ENCODE peak calls at places on chromosomes 11 and 22, in four cellular contexts. One of them, this sample, is unnamed.

GRCh38 chr11:1303973-1304372 is 5.5 kb downstream of the TOLLIP start:
- DNase-seq in pancreas: peak; percentile 56
- DNase-seq in sigmoid colon: peak; percentile 82
- DNase-seq in GM12878: no peak
- DNase-seq in this sample: peak; percentile 17

GRCh38 chr11:111538407-111539114 is 2.0 kb upstream of the LAYN start:
- DNase-seq in sigmoid colon: no peak
- DNase-seq in pancreas: no peak
- DNase-seq in GM12878: no peak
- DNase-seq in this sample: no peak

GRCh38 chr22:34430386-34430785 is 510.1 kb upstream of the LARGE1 start:
- DNase-seq in GM12878: no peak
- DNase-seq in pancreas: no peak
- DNase-seq in sigmoid colon: no peak
- DNase-seq in this sample: no peak

GRCh38 chr11:108824601-108825000 is 159.7 kb downstream of the DDX10 start:
- DNase-seq in GM12878: no peak
- DNase-seq in sigmoid colon: no peak
- DNase-seq in pancreas: no peak
- DNase-seq in this sample: no peak

GRCh38 chr11:2387266-2387982 is 10.3 kb downstream of the CD81 start:
- DNase-seq in GM12878: no peak
- DNase-seq in pancreas: no peak
- DNase-seq in sigmoid colon: no peak
- DNase-seq in this sample: no peak

GRCh38 chr11:111602865-111603632 is 800 bp downstream of the SIK2 start:
- DNase-seq in GM12878: no peak
- DNase-seq in pancreas: no peak
- DNase-seq in sigmoid colon: peak; percentile 80
- DNase-seq in this sample: peak; percentile 50

GRCh38 chr11:75244052-75244814 is 3.7 kb downstream of the TPBGL start:
- DNase-seq in pancreas: no peak
- DNase-seq in GM12878: no peak
- DNase-seq in sigmoid colon: no peak
- DNase-seq in this sample: no peak

GRCh38 chr11:111836766-111837165 is 34.6 kb downstream of the ALG9 start:
- DNase-seq in pancreas: no peak
- DNase-seq in GM12878: peak; percentile 46
- DNase-seq in sigmoid colon: no peak
- DNase-seq in this sample: no peak

GRCh38 chr22:34776827-34777226 is 289.1 kb upstream of the ISX start:
- DNase-seq in pancreas: no peak
- DNase-seq in GM12878: no peak
- DNase-seq in sigmoid colon: no peak
- DNase-seq in this sample: no peak

GRCh38 chr11:79428406-79428805 is 12.4 kb downstream of the TENM4 start:
- DNase-seq in sigmoid colon: no peak
- DNase-seq in GM12878: no peak
- DNase-seq in pancreas: no peak
- DNase-seq in this sample: no peak

GRCh38 chr11:78557236-78557635 is 17.4 kb downstream of the NARS2 start:
- DNase-seq in sigmoid colon: no peak
- DNase-seq in GM12878: no peak
- DNase-seq in pancreas: no peak
- DNase-seq in this sample: no peak

GRCh38 chr22:20239951-20240773 is 28.0 kb downstream of the RTN4R start:
- DNase-seq in sigmoid colon: no peak
- DNase-seq in GM12878: no peak
- DNase-seq in pancreas: no peak
- DNase-seq in this sample: no peak

GRCh38 chr22:46777609-46777970 is 15.1 kb downstream of the TBC1D22A start:
- DNase-seq in GM12878: no peak
- DNase-seq in pancreas: no peak
- DNase-seq in sigmoid colon: no peak
- DNase-seq in this sample: no peak

GRCh38 chr11:46120361-46120710 is 918 bp downstream of the PHF21A start:
- DNase-seq in pancreas: peak; percentile 28
- DNase-seq in sigmoid colon: peak; percentile 65
- DNase-seq in GM12878: no peak
- DNase-seq in this sample: peak; percentile 49

GRCh38 chr11:94424662-94425061 is 23.4 kb upstream of the GPR83 start:
- DNase-seq in GM12878: no peak
- DNase-seq in pancreas: no peak
- DNase-seq in sigmoid colon: no peak
- DNase-seq in this sample: peak; percentile 32

GRCh38 chr11:33475999-33476398 is 218.8 kb downstream of the HIPK3 start:
- DNase-seq in GM12878: no peak
- DNase-seq in sigmoid colon: no peak
- DNase-seq in pancreas: peak; percentile 55
- DNase-seq in this sample: peak; percentile 59

GRCh38 chr22:30265851-30266444 is 703 bp downstream of the OSM start:
- DNase-seq in GM12878: no peak
- DNase-seq in sigmoid colon: peak; percentile 78
- DNase-seq in pancreas: no peak
- DNase-seq in this sample: no peak

GRCh38 chr22:48675828-48676145 is 1151.9 kb downstream of the BRD1 start:
- DNase-seq in sigmoid colon: no peak
- DNase-seq in GM12878: no peak
- DNase-seq in pancreas: no peak
- DNase-seq in this sample: no peak

GRCh38 chr22:38167988-38168407 is 13.6 kb downstream of the PLA2G6 start:
- DNase-seq in sigmoid colon: peak; percentile 68
- DNase-seq in pancreas: no peak
- DNase-seq in GM12878: no peak
- DNase-seq in this sample: no peak

GRCh38 chr22:45777046-45777851 is 105.6 kb downstream of the ATXN10 start:
- DNase-seq in pancreas: no peak
- DNase-seq in sigmoid colon: no peak
- DNase-seq in GM12878: no peak
- DNase-seq in this sample: no peak

GRCh38 chr11:122695076-122695620 is 39.6 kb downstream of the UBASH3B start:
- DNase-seq in GM12878: no peak
- DNase-seq in pancreas: no peak
- DNase-seq in sigmoid colon: no peak
- DNase-seq in this sample: no peak

GRCh38 chr11:127624455-127624854 is 623.9 kb upstream of the KIRREL3 start:
- DNase-seq in sigmoid colon: no peak
- DNase-seq in pancreas: no peak
- DNase-seq in GM12878: no peak
- DNase-seq in this sample: no peak

DNA sequence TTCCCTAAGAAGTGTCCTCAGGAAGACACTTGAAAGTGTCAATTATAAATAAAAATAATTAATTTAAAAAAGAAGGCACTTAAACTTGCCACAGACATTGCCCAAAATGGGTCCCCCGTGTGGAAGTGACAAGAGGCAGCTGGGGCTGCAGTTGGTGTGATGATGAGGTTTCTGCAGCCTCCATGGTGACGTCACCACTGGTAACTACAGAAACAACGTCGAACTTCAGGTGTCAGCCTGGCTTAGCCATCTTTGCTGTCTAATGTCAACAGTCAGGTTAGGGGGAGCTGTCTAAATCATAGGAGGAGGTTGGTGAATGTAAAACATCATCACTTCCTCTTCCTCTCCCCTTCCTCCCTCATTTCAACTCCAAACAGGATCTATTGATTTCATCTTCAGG is 328.6 kb downstream of the MN1 start:
- DNase-seq in pancreas: no peak
- DNase-seq in sigmoid colon: no peak
- DNase-seq in GM12878: no peak
- DNase-seq in this sample: peak; percentile 22
- H3K4me3 ChIP-seq in pancreas: no peak overlapping the region
- H3K4me3 ChIP-seq in sigmoid colon: no peak overlapping the region
- H3K4me3 ChIP-seq in GM12878: no peak overlapping the region
- H3K4me3 ChIP-seq in this sample: no peak overlapping the region

GRCh38 chr11:85767277-85767676 is 43.7 kb downstream of the SYTL2 start:
- DNase-seq in pancreas: no peak
- DNase-seq in GM12878: no peak
- DNase-seq in sigmoid colon: no peak
- DNase-seq in this sample: no peak
- TF ChIP-seq CTCF in pancreas: no peak
- TF ChIP-seq CTCF in GM12878: no peak
- TF ChIP-seq CTCF in sigmoid colon: no peak
- TF ChIP-seq CTCF in this sample: no peak

GRCh38 chr11:125496465-125496817 is 376 bp upstream of the FEZ1 start:
- DNase-seq in pancreas: no peak
- DNase-seq in sigmoid colon: no peak
- DNase-seq in GM12878: no peak
- DNase-seq in this sample: no peak
- H3K4me3 ChIP-seq in pancreas: no peak overlapping the region
- H3K4me3 ChIP-seq in sigmoid colon: peak overlapping the region; percentile 84
- H3K4me3 ChIP-seq in GM12878: no peak overlapping the region
- H3K4me3 ChIP-seq in this sample: peak overlapping the region; percentile 73

DNA sequence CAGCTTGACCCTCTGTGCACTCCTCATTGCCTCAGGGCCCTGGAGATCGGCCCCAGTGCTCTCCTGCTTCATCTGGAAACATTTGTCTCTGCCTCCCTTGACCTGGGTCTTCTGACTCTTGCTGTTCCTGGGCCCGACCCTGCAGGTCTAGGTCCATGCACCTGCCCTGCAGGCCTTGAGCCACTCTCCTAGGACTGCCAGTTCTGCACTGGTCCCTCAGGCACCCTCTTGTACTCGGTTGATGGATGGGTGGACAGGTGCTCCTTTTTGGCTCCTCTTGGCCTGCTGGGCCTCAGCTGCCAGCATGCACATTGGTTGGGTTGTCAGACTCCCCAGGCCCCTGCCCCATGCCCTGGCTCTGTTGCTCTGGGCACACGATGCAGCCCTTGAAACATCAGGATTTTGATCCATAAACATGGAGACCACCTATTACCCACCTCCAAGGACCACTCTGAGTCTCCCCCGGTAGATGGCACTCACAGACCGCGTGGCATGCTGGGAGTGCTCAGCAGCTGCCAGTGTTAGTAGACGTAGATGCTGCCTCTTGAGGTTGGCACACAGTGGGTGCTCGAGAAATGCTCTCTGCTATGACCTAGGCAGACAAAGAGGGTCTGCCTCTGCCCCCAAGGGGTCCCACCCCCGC is 20.2 kb upstream of the ACR start:
- DNase-seq in sigmoid colon: no peak
- DNase-seq in pancreas: no peak
- DNase-seq in GM12878: no peak
- DNase-seq in this sample: no peak
- TF ChIP-seq CTCF in sigmoid colon: no peak
- TF ChIP-seq CTCF in pancreas: no peak
- TF ChIP-seq CTCF in GM12878: no peak
- TF ChIP-seq CTCF in this sample: no peak

DNA sequence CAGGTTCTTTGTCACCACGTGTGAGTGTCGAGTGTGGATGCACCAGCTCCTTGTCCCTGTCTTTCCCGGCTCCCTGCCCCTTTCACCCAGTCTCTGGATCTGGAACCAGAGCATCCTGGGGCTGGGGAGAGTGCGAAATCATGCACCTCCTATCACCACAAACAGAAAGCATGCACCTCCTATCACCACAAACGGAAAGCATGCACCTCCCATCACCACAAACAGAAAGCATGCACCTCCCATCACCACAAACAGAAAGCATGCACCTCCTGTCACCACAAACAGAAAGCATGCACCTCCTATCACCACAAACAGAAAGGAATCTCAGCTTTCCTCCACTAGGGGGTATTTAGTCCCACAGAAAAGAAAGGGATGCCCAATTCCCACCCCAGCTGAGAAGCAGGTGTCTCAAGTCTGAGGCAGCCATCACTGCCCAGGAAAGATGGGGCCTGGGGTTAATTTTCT is 5.9 kb upstream of the GLB1L3 start:
- DNase-seq in sigmoid colon: no peak
- DNase-seq in pancreas: no peak
- DNase-seq in GM12878: no peak
- DNase-seq in this sample: no peak
- H3K4me3 ChIP-seq in sigmoid colon: no peak overlapping the region
- H3K4me3 ChIP-seq in pancreas: no peak overlapping the region
- H3K4me3 ChIP-seq in GM12878: no peak overlapping the region
- H3K4me3 ChIP-seq in this sample: no peak overlapping the region

GRCh38 chr11:64694821-64695365 is 28.1 kb downstream of the NRXN2 start:
- DNase-seq in GM12878: no peak
- DNase-seq in pancreas: no peak
- DNase-seq in sigmoid colon: no peak
- DNase-seq in this sample: no peak
- TF ChIP-seq CTCF in GM12878: no peak
- TF ChIP-seq CTCF in pancreas: no peak
- TF ChIP-seq CTCF in sigmoid colon: no peak
- TF ChIP-seq CTCF in this sample: no peak

GRCh38 chr11:103800406-103801114 is 235.9 kb upstream of the DDI1 start:
- DNase-seq in sigmoid colon: no peak
- DNase-seq in GM12878: no peak
- DNase-seq in pancreas: no peak
- DNase-seq in this sample: peak; percentile 90
- H3K4me3 ChIP-seq in sigmoid colon: no peak overlapping the region
- H3K4me3 ChIP-seq in GM12878: no peak overlapping the region
- H3K4me3 ChIP-seq in pancreas: no peak overlapping the region
- H3K4me3 ChIP-seq in this sample: no peak overlapping the region

GRCh38 chr11:130145328-130145812 is 14.2 kb upstream of the ST14 start:
- DNase-seq in pancreas: no peak
- DNase-seq in sigmoid colon: no peak
- DNase-seq in GM12878: no peak
- DNase-seq in this sample: no peak

GRCh38 chr11:130144129-130144528 is 15.5 kb upstream of the ST14 start:
- DNase-seq in pancreas: no peak
- DNase-seq in GM12878: no peak
- DNase-seq in sigmoid colon: no peak
- DNase-seq in this sample: no peak

GRCh38 chr11:130146797-130147196 is 12.8 kb upstream of the ST14 start:
- DNase-seq in pancreas: peak; percentile 46
- DNase-seq in sigmoid colon: no peak
- DNase-seq in GM12878: no peak
- DNase-seq in this sample: no peak

GRCh38 chr11:130144721-130145327 is 14.8 kb upstream of the ST14 start:
- DNase-seq in sigmoid colon: no peak
- DNase-seq in pancreas: no peak
- DNase-seq in GM12878: no peak
- DNase-seq in this sample: no peak

DNA sequence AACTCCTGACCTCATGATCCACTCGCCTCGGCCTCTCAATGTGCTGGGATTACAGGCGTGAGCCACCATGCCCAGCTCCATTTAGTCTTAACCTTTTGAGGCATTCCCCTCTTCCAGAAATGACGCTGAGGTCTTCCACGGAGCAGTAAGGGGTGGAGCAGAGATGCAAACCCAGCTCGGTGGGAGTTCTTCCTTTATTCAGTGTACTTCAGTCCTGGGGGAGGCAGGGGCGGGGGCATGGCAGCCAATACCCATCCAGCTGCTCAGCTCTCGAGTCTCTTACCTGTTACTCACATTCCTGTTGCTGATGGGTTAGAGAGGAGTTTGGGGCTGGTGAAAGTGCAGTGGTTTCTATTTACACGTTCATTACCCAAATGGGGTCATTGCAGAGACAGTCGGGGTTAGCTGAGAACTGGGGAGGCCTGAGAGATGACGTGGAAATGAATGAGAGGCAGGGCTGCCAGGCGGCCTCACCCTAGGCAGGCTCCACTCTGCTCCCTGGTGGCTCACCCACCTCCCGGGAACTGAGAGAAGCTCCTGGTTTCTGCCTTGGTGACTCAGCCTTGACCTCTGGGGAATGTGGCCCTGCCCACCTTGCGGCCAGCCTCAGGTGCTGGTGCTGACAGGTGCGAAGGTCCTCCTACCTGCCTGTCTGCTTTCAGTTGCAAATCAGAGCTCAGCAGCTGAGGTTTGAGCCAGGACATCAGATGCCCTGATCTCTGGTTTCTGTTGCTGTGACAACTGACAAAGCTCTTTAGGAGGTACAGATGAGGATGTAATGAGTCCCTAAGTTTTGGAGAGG is 13.4 kb upstream of the ST14 start:
- DNase-seq in sigmoid colon: no peak
- DNase-seq in GM12878: no peak
- DNase-seq in pancreas: peak; percentile 64
- DNase-seq in this sample: no peak
- TF ChIP-seq CTCF in sigmoid colon: no peak
- TF ChIP-seq CTCF in GM12878: no peak
- TF ChIP-seq CTCF in pancreas: no peak
- TF ChIP-seq CTCF in this sample: peak; percentile 11

This sample was measured in cardiac muscle cell.